ENCODE peak calls at places on chromosomes 11 and 22, in five cellular contexts. C is fibroblast of mammary gland, A is kidney, W is endothelial cell, S is breast epithelium. E is an unnamed sample.

GRCh38 chr11:36349345-36350136 is 53.5 kb downstream of the PRR5L start:
- DNase-seq in S (no peak), C (no peak), A (no peak), W (peak), E (no peak)

GRCh38 chr11:88206746-88207145 is 31.5 kb upstream of the RAB38 start:
- DNase-seq in A (no peak), C (peak), W (no peak), S (no peak), E (no peak)

GRCh38 chr11:30002157-30002556 is 14.7 kb downstream of the KCNA4 start:
- DNase-seq in A (no peak), C (no peak), S (no peak), W (no peak), E (no peak)

GRCh38 chr11:114166897-114167323 is 107.4 kb downstream of the ZBTB16 start:
- DNase-seq in W (no peak), A (no peak), S (no peak), C (peak), E (no peak)

GRCh38 chr11:76838422-76839068 is 22.2 kb upstream of the ACER3 start:
- DNase-seq in S (no peak), W (peak), C (peak), A (no peak), E (no peak)

GRCh38 chr11:12280199-12280837 is 97.1 kb upstream of the PARVA start:
- DNase-seq in W (no peak), C (no peak), A (peak), S (no peak), E (no peak)

GRCh38 chr11:59182457-59183151 is 10.7 kb downstream of the DTX4 start:
- DNase-seq in W (no peak), C (no peak), A (no peak), S (no peak), E (no peak)

GRCh38 chr22:47328550-47329243 is 566.2 kb downstream of the TBC1D22A start:
- DNase-seq in A (no peak), W (no peak), S (no peak), C (peak), E (no peak)

GRCh38 chr11:35539781-35540281 is 14.4 kb upstream of the PAMR1 start:
- DNase-seq in W (no peak), A (peak), C (peak), S (no peak), E (no peak)

GRCh38 chr11:47980907-47981621 is 705 bp downstream of the PTPRJ start:
- DNase-seq in C (no peak), S (no peak), A (peak), W (peak), E (no peak)

GRCh38 chr11:18750944-18751343 is 25.0 kb upstream of the IGSF22 start:
- DNase-seq in S (no peak), C (no peak), W (no peak), A (no peak), E (no peak)

GRCh38 chr11:85682330-85683305 is 3.4 kb downstream of the CCDC89 start:
- DNase-seq in W (no peak), S (no peak), C (peak), A (peak), E (no peak)

GRCh38 chr11:69839516-69839915 is 20.3 kb upstream of the FGF3 start:
- DNase-seq in S (no peak), A (peak), W (no peak), C (no peak), E (no peak)

GRCh38 chr11:12602421-12602820 is 71.8 kb upstream of the TEAD1 start:
- DNase-seq in S (no peak), W (no peak), A (no peak), C (peak), E (no peak)

GRCh38 chr11:2570841-2571597 is 126.2 kb downstream of the KCNQ1 start:
- DNase-seq in C (no peak), A (peak), W (no peak), S (no peak), E (peak)

GRCh38 chr11:57646756-57647303 is 2.9 kb downstream of the YPEL4 start:
- DNase-seq in S (no peak), A (no peak), C (no peak), W (no peak), E (no peak)

GRCh38 chr11:128021304-128022006 is 565.9 kb downstream of the ETS1 start:
- DNase-seq in W (peak), S (no peak), A (no peak), C (no peak), E (no peak)

GRCh38 chr11:2446590-2447252 is 1.9 kb downstream of the KCNQ1 start:
- DNase-seq in W (no peak), S (no peak), C (no peak), A (peak), E (peak)

GRCh38 chr11:102367364-102367763 is 20.4 kb downstream of the BIRC2 start:
- DNase-seq in C (peak), W (no peak), A (no peak), S (no peak), E (no peak)

GRCh38 chr22:23829845-23830372 is 8.9 kb downstream of the DERL3 start:
- DNase-seq in C (peak), W (no peak), A (peak), S (no peak), E (peak)

GRCh38 chr11:123519797-123520193 is 89.7 kb downstream of the GRAMD1B start:
- DNase-seq in S (no peak), C (no peak), W (no peak), A (no peak), E (no peak)

GRCh38 chr11:35145249-35145648 is 6.3 kb downstream of the CD44 start:
- DNase-seq in A (no peak), C (peak), W (no peak), S (no peak), E (no peak)

GRCh38 chr22:38431266-38432010 is 23.6 kb downstream of the KCNJ4 start:
- DNase-seq in A (no peak), S (no peak), W (no peak), C (no peak), E (no peak)

GRCh38 chr22:33328789-33329296 is 270.7 kb upstream of the SYN3 start:
- DNase-seq in A (no peak), S (no peak), C (peak), W (no peak), E (no peak)

GRCh38 chr22:49701380-49702067 is 126.1 kb downstream of the BRD1 start:
- DNase-seq in C (no peak), S (no peak), W (no peak), A (no peak), E (no peak)
- TF ChIP-seq CTCF in C (peak), S (no peak), W (peak), A (peak), E (peak)

GRCh38 chr11:119108151-119108856 is 1.2 kb downstream of the C2CD2L start:
- DNase-seq in S (peak), C (peak), A (peak), W (no peak), E (peak)

GRCh38 chr11:119108857-119109221 is 1.7 kb downstream of the C2CD2L start:
- DNase-seq in S (no peak), A (no peak), W (no peak), C (no peak), E (no peak)

GRCh38 chr11:119107538-119108150 is 500 bp downstream of the C2CD2L start:
- DNase-seq in C (no peak), W (no peak), A (no peak), S (no peak), E (peak)

GRCh38 chr11:119109843-119110242 is 2.7 kb downstream of the C2CD2L start:
- DNase-seq in W (no peak), C (no peak), A (no peak), S (no peak), E (peak)

GRCh38 chr11:119106564-119107537 is at the start of gene C2CD2L:
- DNase-seq in S (peak), A (peak), W (peak), C (peak), E (no peak)
- TF ChIP-seq CTCF in S (no peak), A (no peak), W (no peak), C (no peak), E (no peak)

DNA sequence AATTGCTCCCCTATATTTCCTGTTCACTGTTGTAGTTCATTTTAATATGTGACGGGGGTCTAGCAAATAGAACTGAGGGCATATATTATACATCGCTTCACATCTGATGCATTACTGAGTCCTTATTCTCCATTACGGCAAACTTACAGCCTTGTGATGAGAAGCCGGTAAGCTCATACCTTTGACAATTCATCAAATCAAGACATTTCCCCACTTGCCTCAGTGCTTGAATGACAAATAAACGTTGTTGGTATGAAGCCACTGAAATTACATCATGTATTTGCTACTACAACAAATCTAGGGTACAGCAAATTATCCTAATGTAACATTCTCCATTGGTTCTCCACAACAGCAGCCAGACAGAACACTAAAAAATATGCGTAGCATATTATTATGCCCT is 1999.8 kb downstream of the LRRC4C start:
- DNase-seq in W (no peak), A (no peak), C (no peak), S (no peak), E (no peak)
- TF ChIP-seq CTCF in W (no peak), A (no peak), C (no peak), S (no peak), E (no peak)

GRCh38 chr11:129117595-129118350 is 74.4 kb downstream of the ARHGAP32 start:
- DNase-seq in S (no peak), W (peak), A (no peak), C (peak), E (no peak)
- TF ChIP-seq CTCF in S (peak), W (peak), A (peak), C (peak), E (peak)

DNA sequence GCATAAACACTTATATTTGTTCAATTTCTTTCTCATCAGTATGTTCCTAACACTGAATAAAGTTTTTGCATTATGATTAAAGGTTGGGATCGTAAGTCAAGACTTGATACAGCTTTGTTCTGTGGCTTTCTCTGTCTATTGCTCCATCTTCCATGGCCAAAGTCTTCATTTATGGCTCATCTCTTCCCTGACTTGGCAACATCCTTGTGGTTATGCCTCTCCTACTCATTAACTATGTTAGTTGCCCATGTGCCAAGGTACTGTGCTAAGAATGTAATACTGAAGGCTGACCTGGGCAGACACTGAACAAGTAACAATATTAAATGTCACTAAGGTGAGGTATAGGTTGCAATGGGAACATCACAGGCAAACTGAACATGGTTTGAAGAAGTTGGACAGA is 1.6 kb upstream of the ACCSL start:
- DNase-seq in A (no peak), C (no peak), S (no peak), W (no peak), E (no peak)
- TF ChIP-seq CTCF in A (no peak), C (no peak), S (no peak), W (no peak), E (no peak)

GRCh38 chr11:16604784-16605439 is 133.5 kb upstream of the C11orf58 start:
- DNase-seq in S (no peak), W (peak), A (peak), C (no peak), E (no peak)

GRCh38 chr11:16605440-16605970 is 132.9 kb upstream of the C11orf58 start:
- DNase-seq in A (peak), C (no peak), S (no peak), W (peak), E (no peak)

GRCh38 chr11:16605971-16606783 is 132.3 kb upstream of the C11orf58 start:
- DNase-seq in W (peak), C (peak), S (peak), A (peak), E (no peak)

GRCh38 chr11:16603245-16603644 is 135.2 kb upstream of the C11orf58 start:
- DNase-seq in C (no peak), A (no peak), S (no peak), W (no peak), E (no peak)

DNA sequence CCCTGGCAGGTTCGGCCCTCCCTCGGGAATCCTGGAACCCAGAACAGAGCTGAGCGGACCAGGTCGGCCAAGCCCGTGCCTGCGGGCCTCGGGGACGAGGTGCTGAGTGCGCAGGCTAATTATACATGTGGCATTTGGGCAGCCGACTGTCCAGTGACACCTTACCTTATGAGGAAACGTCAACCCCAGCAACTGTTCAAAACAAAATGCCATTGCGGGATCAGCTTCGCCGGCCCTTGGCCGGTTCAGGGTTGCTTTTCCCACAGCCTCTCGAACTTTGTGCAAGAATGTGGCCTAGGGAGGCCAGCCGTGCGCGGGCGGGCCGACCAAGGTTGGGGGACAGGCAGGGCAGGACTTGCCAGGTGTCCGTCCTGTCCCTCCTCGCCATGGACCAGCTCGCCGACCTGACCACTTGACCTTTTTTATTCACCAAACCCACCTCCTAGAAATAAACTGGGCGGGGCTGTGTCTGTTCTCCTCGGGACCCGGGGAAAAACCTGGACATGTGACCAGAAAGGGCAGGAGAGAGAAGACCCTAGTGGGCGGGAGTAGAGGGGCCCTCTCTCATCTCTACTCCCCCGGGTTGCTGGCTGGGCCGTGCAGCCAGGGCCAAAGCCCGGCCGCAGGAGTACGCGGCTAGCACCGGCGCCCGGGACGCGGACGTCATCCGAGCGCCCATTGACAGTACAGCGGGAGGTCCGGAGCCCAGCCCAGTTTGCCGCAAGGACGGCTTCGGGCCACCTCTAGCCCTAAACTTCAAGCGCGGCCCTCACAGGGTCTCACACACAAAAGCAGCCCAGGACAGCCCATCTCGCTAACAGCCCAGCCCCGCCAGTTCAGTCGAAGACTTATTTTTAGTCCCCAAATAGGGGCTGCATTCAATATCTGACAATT is 134.3 kb upstream of the C11orf58 start:
- DNase-seq in S (no peak), W (peak), C (no peak), A (peak), E (no peak)
- TF ChIP-seq CTCF in S (no peak), W (no peak), C (no peak), A (no peak), E (no peak)